ENCODE peak calls at places on chromosomes 3 and 15, in six cellular contexts. Q is A549, R is left lung, W is fibroblast of lung, A is endothelial cell, F is tibial artery. X is an unnamed sample.

GRCh38 chr15:40253179-40253790 is 14.4 kb downstream of the PAK6 start:
- DNase-seq in Q (no peak), R (no peak), W (no peak), A (no peak), F (no peak), X (no peak)

GRCh38 chr3:120093119-120093922 is 926 bp downstream of the GSK3B start:
- DNase-seq in Q (no peak), R (no peak), W (peak; percentile 89), A (peak; percentile 8), F (no peak), X (no peak)

GRCh38 chr15:48427960-48428547 is 96.8 kb downstream of the DUT start:
- DNase-seq in Q (no peak), R (no peak), W (peak; percentile 95), A (no peak), F (no peak), X (no peak)

GRCh38 chr15:98805434-98806274 is 157.3 kb downstream of the IGF1R start:
- DNase-seq in Q (no peak), R (no peak), W (no peak), A (no peak), F (no peak), X (no peak)

GRCh38 chr3:156820687-156821070 is 5.5 kb upstream of the LEKR1 start:
- DNase-seq in Q (no peak), R (no peak), W (peak; percentile 42), A (no peak), F (no peak), X (no peak)

GRCh38 chr15:100307241-100307855 is 34.4 kb downstream of the ADAMTS17 start:
- DNase-seq in Q (no peak), R (no peak), W (no peak), A (no peak), F (no peak), X (no peak)

GRCh38 chr3:134675726-134676252 is 25.0 kb upstream of the KY start:
- DNase-seq in Q (no peak), R (no peak), W (peak; percentile 20), A (no peak), F (no peak), X (no peak)

GRCh38 chr3:43345877-43346276 is 59.5 kb downstream of the SNRK start:
- DNase-seq in Q (no peak), R (no peak), W (peak; percentile 79), A (no peak), F (no peak), X (no peak)

GRCh38 chr15:30929064-30929669 is 25.5 kb downstream of the FAN1 start:
- DNase-seq in Q (no peak), R (no peak), W (no peak), A (no peak), F (no peak), X (no peak)

GRCh38 chr3:141849056-141849814 is 27.2 kb upstream of the ATP1B3 start:
- DNase-seq in Q (no peak), R (peak; percentile 63), W (no peak), A (no peak), F (no peak), X (no peak)

GRCh38 chr3:125069452-125069851 is 13.7 kb upstream of the HEG1 start:
- DNase-seq in Q (no peak), R (no peak), W (no peak), A (no peak), F (no peak), X (no peak)

GRCh38 chr3:108513961-108514360 is 3.6 kb upstream of the MYH15 start:
- DNase-seq in Q (no peak), R (no peak), W (peak; percentile 4), A (no peak), F (no peak), X (no peak)

GRCh38 chr15:29448320-29448719 is 178.7 kb upstream of the NSMCE3 start:
- DNase-seq in Q (no peak), R (no peak), W (no peak), A (no peak), F (no peak), X (no peak)

GRCh38 chr15:75036269-75036668 is 12.9 kb downstream of the PPCDC start:
- DNase-seq in Q (no peak), R (no peak), W (no peak), A (no peak), F (no peak), X (no peak)

GRCh38 chr3:150913174-150913922 is 8.1 kb upstream of the MINDY4B start:
- DNase-seq in Q (no peak), R (no peak), W (peak; percentile 1), A (no peak), F (no peak), X (no peak)

GRCh38 chr15:92751528-92751927 is 96.0 kb upstream of the FAM174B start:
- DNase-seq in Q (no peak), R (no peak), W (no peak), A (no peak), F (no peak), X (no peak)

GRCh38 chr3:14379842-14380241 is 22.6 kb upstream of the SLC6A6 start:
- DNase-seq in Q (no peak), R (no peak), W (no peak), A (no peak), F (no peak), X (no peak)

GRCh38 chr3:126357299-126358037 is at the start of gene KLF15:
- DNase-seq in Q (peak; percentile 58), R (peak; percentile 89), W (peak; percentile 69), A (peak; percentile 83), F (peak; percentile 96), X (peak; percentile 80)

GRCh38 chr3:52278510-52279069 is at the start of gene WDR82:
- DNase-seq in Q (peak; percentile 70), R (peak; percentile 98), W (peak; percentile 89), A (peak; percentile 99), F (peak; percentile 98), X (peak; percentile 93)

GRCh38 chr3:169699536-169700050 is 36.1 kb upstream of the MECOM start:
- DNase-seq in Q (no peak), R (no peak), W (peak; percentile 67), A (no peak), F (peak; percentile 88), X (no peak)

GRCh38 chr3:142394921-142395622 is 52.8 kb downstream of the XRN1 start:
- DNase-seq in Q (no peak), R (no peak), W (peak; percentile 48), A (no peak), F (no peak), X (no peak)

GRCh38 chr3:147419062-147419701 is 10.0 kb downstream of the ZIC1 start:
- DNase-seq in Q (no peak), R (no peak), W (peak; percentile 68), A (peak; percentile 77), F (no peak), X (no peak)

GRCh38 chr15:99384992-99385669 is 133.8 kb downstream of the LRRC28 start:
- DNase-seq in Q (no peak), R (no peak), W (no peak), A (no peak), F (no peak), X (no peak)

GRCh38 chr3:180804871-180805430 is 107.5 kb upstream of the FXR1 start:
- DNase-seq in Q (no peak), R (no peak), W (peak; percentile 67), A (peak; percentile 50), F (no peak), X (no peak)

GRCh38 chr3:99781761-99782160 is 35.9 kb upstream of the CMSS1 start:
- DNase-seq in Q (no peak), R (no peak), W (peak; percentile 85), A (no peak), F (no peak), X (no peak)

GRCh38 chr3:189292667-189293478 is 121.1 kb downstream of the TPRG1 start:
- DNase-seq in Q (no peak), R (no peak), W (no peak), A (no peak), F (no peak), X (no peak)

GRCh38 chr15:81334768-81335447 is 11.0 kb upstream of the STARD5 start:
- DNase-seq in Q (no peak), R (no peak), W (peak; percentile 39), A (no peak), F (no peak), X (no peak)

GRCh38 chr3:161295325-161295724 is 74.2 kb downstream of the NMD3 start:
- DNase-seq in Q (no peak), R (no peak), W (peak; percentile 50), A (no peak), F (no peak), X (no peak)

GRCh38 chr3:168094877-168095610 is 680 bp downstream of the GOLIM4 start:
- DNase-seq in Q (peak; percentile 44), R (peak; percentile 76), W (peak; percentile 70), A (peak; percentile 61), F (peak; percentile 76), X (peak; percentile 45)
- TF ChIP-seq CTCF in Q (no peak), R (peak; percentile 40), W (peak; percentile 16), A (peak; percentile 17), F (peak; percentile 25), X (no peak)

GRCh38 chr3:195226900-195227447 is 44.0 kb downstream of the XXYLT1 start:
- DNase-seq in Q (no peak), R (peak; percentile 28), W (no peak), A (no peak), F (peak; percentile 35), X (no peak)
- TF ChIP-seq CTCF in Q (no peak), R (peak; percentile 16), W (peak; percentile 25), A (peak; percentile 25), F (no peak), X (peak; percentile 11)

GRCh38 chr3:33314993-33315392 is 37.8 kb downstream of the FBXL2 start:
- DNase-seq in Q (no peak), R (no peak), W (no peak), A (no peak), F (no peak), X (no peak)

GRCh38 chr3:33317963-33318708 is 40.9 kb downstream of the FBXL2 start:
- DNase-seq in Q (no peak), R (no peak), W (peak; percentile 12), A (no peak), F (no peak), X (no peak)

GRCh38 chr3:33315826-33316225 is 38.6 kb downstream of the FBXL2 start:
- DNase-seq in Q (no peak), R (no peak), W (peak; percentile 79), A (no peak), F (no peak), X (no peak)

GRCh38 chr3:33313331-33313730 is 36.1 kb downstream of the FBXL2 start:
- DNase-seq in Q (no peak), R (no peak), W (peak; percentile 45), A (no peak), F (no peak), X (no peak)

DNA sequence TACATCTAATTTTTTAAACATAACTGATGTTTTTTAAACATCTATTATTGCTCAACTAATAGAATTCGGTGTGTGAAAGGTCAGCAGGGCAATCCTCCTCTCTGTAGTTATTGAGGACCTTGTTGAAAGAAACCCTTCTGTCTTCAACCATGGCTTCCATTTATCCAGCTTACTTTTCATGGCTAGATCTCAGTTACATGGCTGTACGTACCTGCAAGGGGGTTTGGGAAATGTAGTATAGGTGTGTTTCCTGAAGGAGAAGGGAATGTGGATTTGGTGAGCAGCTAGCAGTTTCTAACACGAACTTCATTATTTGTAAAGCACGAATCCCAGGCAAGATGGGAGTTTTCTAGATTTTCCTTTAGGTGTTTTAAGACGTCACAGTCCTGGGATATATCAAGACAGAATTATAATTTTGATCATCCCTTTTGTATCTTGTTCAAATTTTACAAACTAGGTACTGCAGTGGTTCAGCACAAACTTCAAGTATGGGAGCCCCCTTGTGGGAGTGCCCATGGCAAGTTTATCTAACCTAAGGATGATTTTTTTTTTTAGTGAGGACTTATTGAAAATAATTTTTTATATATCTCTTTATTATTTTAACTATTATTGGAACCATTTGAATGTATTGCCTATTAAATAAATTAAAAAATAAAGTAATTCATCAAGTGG is 41.6 kb downstream of the FBXL2 start:
- DNase-seq in Q (no peak), R (no peak), W (no peak), A (no peak), F (no peak), X (no peak)
- TF ChIP-seq CTCF in Q (peak; percentile 34), R (no peak), W (no peak), A (peak; percentile 14), F (peak; percentile 14), X (no peak)

GRCh38 chr3:38150780-38151528 is 12.5 kb downstream of the MYD88 start:
- DNase-seq in Q (no peak), R (no peak), W (no peak), A (no peak), F (no peak), X (no peak)
- TF ChIP-seq CTCF in Q (no peak), R (no peak), W (peak; percentile 12), A (no peak), F (no peak), X (no peak)

X was measured in CD14-positive monocyte.